ENCODE peak calls at places on chromosomes 1 and 21, in eight cellular contexts. P is HFFc6; N is BJ; R is transverse colon; U is stimulated activated CD8-positive, alpha-beta memory T cell treated with anti-CD3 and anti-CD28 coated beads, Interleukin-7, amount 100 ng/mL, for 1 hour; G is LoVo; A is activated CD4-positive, CD25-positive, alpha-beta regulatory T cell; V is activated CD4-positive, alpha-beta T cell treated with anti-CD3 and anti-CD28 coated beads for 36 hours. M is an unnamed sample.
A peak's percentile ranks its signal among the peaks of the same experiment; 100 is the strongest.

GRCh38 chr1:156599811-156600210 is 1.5 kb downstream of the GPATCH4 start:
- DNase-seq in P (no peak), N (no peak), R (no peak), U (no peak), G (no peak), A (no peak), V (no peak), M (peak; percentile 49)

GRCh38 chr1:211589782-211590721 is 11.1 kb upstream of the SLC30A1 start:
- DNase-seq in P (no peak), N (no peak), R (no peak), U (no peak), G (no peak), A (no peak), V (no peak), M (no peak)

GRCh38 chr21:42317341-42317741 is 2.1 kb upstream of the TFF3 start:
- DNase-seq in P (no peak), N (no peak), R (peak; percentile 66), U (no peak), G (no peak), A (no peak), V (no peak), M (peak; percentile 27)

GRCh38 chr1:86016076-86016746 is 140.4 kb downstream of the COL24A1 start:
- DNase-seq in P (no peak), N (no peak), R (no peak), U (no peak), G (no peak), A (no peak), V (no peak), M (no peak)

GRCh38 chr1:211951856-211952255 is 83.5 kb downstream of the INTS7 start:
- DNase-seq in P (peak; percentile 21), N (no peak), R (no peak), U (no peak), G (peak; percentile 50), A (no peak), V (no peak), M (peak; percentile 80)

GRCh38 chr21:45533731-45534571 is 8.3 kb downstream of the SLC19A1 start:
- DNase-seq in P (no peak), N (no peak), R (peak; percentile 10), U (no peak), G (no peak), A (no peak), V (no peak), M (no peak)

GRCh38 chr21:36379236-36379635 is 6.0 kb upstream of the CHAF1B start:
- DNase-seq in P (no peak), N (no peak), R (no peak), U (no peak), G (no peak), A (no peak), V (no peak), M (no peak)

GRCh38 chr1:61071205-61071830 is 11.0 kb upstream of the NFIA start:
- DNase-seq in P (no peak), N (no peak), R (no peak), U (no peak), G (no peak), A (no peak), V (no peak), M (no peak)

GRCh38 chr21:38611262-38611661 is 113.0 kb upstream of the ERG start:
- DNase-seq in P (no peak), N (no peak), R (no peak), U (no peak), G (no peak), A (no peak), V (no peak), M (no peak)

GRCh38 chr21:28018741-28019669 is 973.7 kb downstream of the LTN1 start:
- DNase-seq in P (peak; percentile 0), N (no peak), R (no peak), U (no peak), G (no peak), A (no peak), V (no peak), M (peak; percentile 19)

GRCh38 chr1:211517006-211517405 is 25.0 kb upstream of the RD3 start:
- DNase-seq in P (no peak), N (no peak), R (peak; percentile 77), U (no peak), G (peak; percentile 91), A (no peak), V (peak; percentile 37), M (peak; percentile 78)

GRCh38 chr1:229508823-229509337 is 739 bp upstream of the NUP133 start:
- DNase-seq in P (no peak), N (no peak), R (no peak), U (no peak), G (no peak), A (no peak), V (no peak), M (peak; percentile 16)

GRCh38 chr21:45538381-45539045 is 3.7 kb downstream of the SLC19A1 start:
- DNase-seq in P (no peak), N (no peak), R (peak; percentile 7), U (no peak), G (no peak), A (no peak), V (no peak), M (no peak)

GRCh38 chr1:228098323-228098931 is 4.7 kb downstream of the C1orf35 start:
- DNase-seq in P (no peak), N (no peak), R (no peak), U (no peak), G (no peak), A (no peak), V (no peak), M (no peak)

GRCh38 chr1:217892750-217893149 is 261.6 kb downstream of the SPATA17 start:
- DNase-seq in P (no peak), N (no peak), R (no peak), U (no peak), G (no peak), A (no peak), V (no peak), M (no peak)

GRCh38 chr1:11042995-11043874 is 3.8 kb downstream of the MASP2 start:
- DNase-seq in P (no peak), N (no peak), R (no peak), U (no peak), G (no peak), A (no peak), V (no peak), M (no peak)

GRCh38 chr1:40232444-40232843 is 15.3 kb upstream of the TMCO2 start:
- DNase-seq in P (no peak), N (no peak), R (peak; percentile 13), U (no peak), G (no peak), A (peak; percentile 32), V (peak; percentile 83), M (no peak)

GRCh38 chr1:180168786-180169640 is 14.3 kb downstream of the QSOX1 start:
- DNase-seq in P (no peak), N (no peak), R (peak; percentile 83), U (no peak), G (peak; percentile 39), A (no peak), V (peak; percentile 54), M (no peak)

M was measured in SW480.